ENCODE peak calls at places on chromosomes 2 and 18, in nine cellular contexts. O, Q, D, A, C, Y, V, E and T are unnamed samples.

GRCh38 chr2:189756311-189756710 is 6.3 kb downstream of the OSGEPL1 start:
- DNase-seq in D (no peak), O (no peak), A (no peak), Y (no peak), V (no peak), C (no peak), Q (no peak), E (no peak), T (no peak)

GRCh38 chr2:14626873-14627272 is 5.6 kb upstream of the LRATD1 start:
- DNase-seq in V (no peak), E (no peak), Y (no peak), Q (no peak), A (peak; percentile 54), O (no peak), C (no peak), D (no peak), T (no peak)

GRCh38 chr2:26086155-26086634 is 52.3 kb downstream of the RAB10 start:
- DNase-seq in D (peak; percentile 27), Y (no peak), A (no peak), C (no peak), O (peak; percentile 84), E (no peak), Q (peak; percentile 20), V (no peak), T (no peak)

GRCh38 chr2:148642112-148642744 is 2.3 kb upstream of the EPC2 start:
- DNase-seq in A (no peak), C (no peak), Q (no peak), O (no peak), D (no peak), E (no peak), V (no peak), Y (no peak), T (no peak)

GRCh38 chr2:38750011-38750792 is 959 bp downstream of the SRSF7 start:
- DNase-seq in Y (no peak), V (peak; percentile 48), Q (peak; percentile 24), C (peak; percentile 86), E (peak; percentile 58), O (peak; percentile 19), D (peak; percentile 47), A (peak; percentile 68), T (peak; percentile 13)

GRCh38 chr2:47237375-47238357 is 82.6 kb upstream of the STPG4 start:
- DNase-seq in Y (no peak), V (no peak), C (no peak), D (peak; percentile 98), O (peak; percentile 47), Q (peak; percentile 92), E (no peak), A (no peak), T (no peak)

GRCh38 chr2:96859681-96860064 is 1.9 kb upstream of the ANKRD39 start:
- DNase-seq in V (no peak), D (no peak), A (no peak), C (no peak), Y (no peak), Q (no peak), O (no peak), E (no peak), T (no peak)

GRCh38 chr18:44130365-44130942 is 550.2 kb upstream of the SETBP1 start:
- DNase-seq in D (peak; percentile 59), C (peak; percentile 81), A (peak; percentile 27), O (peak; percentile 3), V (no peak), Y (no peak), E (peak; percentile 12), Q (peak; percentile 50), T (peak; percentile 23)

GRCh38 chr2:217604527-217605279 is 398.1 kb downstream of the TNS1 start:
- DNase-seq in D (no peak), C (no peak), Q (no peak), A (no peak), Y (no peak), V (peak; percentile 92), O (no peak), E (no peak), T (no peak)

GRCh38 chr2:230915297-230915696 is 9.7 kb downstream of the GPR55 start:
- DNase-seq in E (no peak), D (no peak), V (no peak), A (no peak), C (no peak), Q (no peak), O (no peak), Y (peak; percentile 19), T (no peak)

GRCh38 chr2:230913812-230914211 is 11.2 kb downstream of the GPR55 start:
- DNase-seq in A (no peak), E (no peak), V (no peak), O (no peak), Y (no peak), C (no peak), D (no peak), Q (no peak), T (no peak)

GRCh38 chr2:230912046-230912445 is 13.0 kb downstream of the GPR55 start:
- DNase-seq in C (no peak), A (no peak), O (no peak), Q (no peak), D (no peak), E (no peak), Y (no peak), V (no peak), T (no peak)

GRCh38 chr2:230914886-230915285 is 10.2 kb downstream of the GPR55 start:
- DNase-seq in C (no peak), D (no peak), Y (peak; percentile 3), E (no peak), O (no peak), Q (no peak), A (no peak), V (no peak), T (no peak)

GRCh38 chr2:230913406-230913805 is 11.6 kb downstream of the GPR55 start:
- DNase-seq in A (peak; percentile 67), E (no peak), Y (no peak), C (peak; percentile 48), D (peak; percentile 39), Q (peak; percentile 8), V (no peak), O (no peak), T (no peak)
- TF ChIP-seq CTCF in A (peak; percentile 60), E (no peak), Y (no peak), C (peak; percentile 52), D (peak; percentile 33), Q (peak; percentile 43), V (peak; percentile 75), O (peak; percentile 31), T (peak; percentile 54)

DNA sequence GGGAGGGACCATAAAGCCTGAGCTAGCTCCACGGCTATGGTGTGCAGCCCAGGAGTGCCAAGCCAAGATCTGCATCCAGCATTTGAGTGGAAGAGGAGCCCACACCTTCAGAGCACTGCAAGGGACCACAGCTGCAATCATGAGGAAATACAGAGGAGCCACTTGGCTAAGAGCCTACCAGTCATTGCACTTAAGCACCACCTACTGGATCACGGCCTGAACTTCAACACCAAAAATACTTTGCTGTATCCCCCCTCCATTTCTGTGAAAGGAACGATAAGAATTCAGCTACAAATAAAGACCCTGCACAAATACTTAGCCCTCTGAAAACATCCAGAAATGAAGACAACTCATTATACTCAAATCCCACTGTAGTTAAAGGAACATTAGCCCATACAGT is 545.3 kb downstream of the TSN start:
- DNase-seq in E (no peak), O (peak; percentile 2), Y (no peak), D (no peak), V (no peak), A (no peak), C (no peak), Q (no peak), T (no peak)
- TF ChIP-seq CTCF in E (no peak), O (no peak), Y (no peak), D (no peak), V (no peak), A (no peak), C (no peak), Q (no peak), T (no peak)

GRCh38 chr18:78659748-78660147 is 319.9 kb upstream of the SALL3 start:
- DNase-seq in E (no peak), O (no peak), Q (no peak), D (no peak), A (no peak), Y (no peak), V (no peak), C (no peak), T (peak; percentile 32)
- TF ChIP-seq CTCF in E (no peak), O (no peak), Q (no peak), D (no peak), A (peak; percentile 41), Y (no peak), V (peak; percentile 70), C (no peak), T (peak; percentile 73)

GRCh38 chr2:161946489-161947107 is 127.4 kb downstream of the DPP4 start:
- DNase-seq in C (peak; percentile 38), V (no peak), Y (no peak), Q (peak; percentile 56), D (peak; percentile 48), O (peak; percentile 28), A (peak; percentile 40), E (peak; percentile 22), T (no peak)
- TF ChIP-seq CTCF in C (peak; percentile 61), V (peak; percentile 69), Y (no peak), Q (peak; percentile 58), D (peak; percentile 49), O (peak; percentile 54), A (peak; percentile 52), E (peak; percentile 57), T (peak; percentile 74)